ENCODE peak calls at places on chromosome 11, in ten cellular contexts. O, K, C, P, Y, V, Q, N, X and D are unnamed samples. For H3K4me1, the result is how much of the 10 kb centered on the place peaks cover.

GRCh38 chr11:112610996-112611795 is 350.0 kb upstream of the NCAM1 start:
- DNase-seq in Y (no peak), K (no peak), O (no peak), P (no peak), N (no peak), V (no peak), X (no peak), C (no peak), Q (no peak), D (no peak)

GRCh38 chr11:70721006-70721405 is 322.7 kb downstream of the CTTN start:
- DNase-seq in C (no peak), Y (no peak), Q (no peak), N (no peak), O (no peak), K (no peak), P (no peak), V (no peak), X (no peak), D (no peak)

GRCh38 chr11:71245601-71246391 is 6.6 kb downstream of the SHANK2 start:
- DNase-seq in K (no peak), Q (peak), N (no peak), P (no peak), C (peak), Y (no peak), O (no peak), X (no peak), V (no peak), D (no peak)

GRCh38 chr11:78884761-78885160 is 310.1 kb upstream of the NARS2 start:
- DNase-seq in N (no peak), C (no peak), V (no peak), Q (no peak), X (no peak), Y (no peak), P (no peak), O (no peak), K (no peak), D (no peak)

GRCh38 chr11:47272706-47273105 is 2.8 kb downstream of the MADD start:
- DNase-seq in V (peak), Q (no peak), C (no peak), X (no peak), K (no peak), N (no peak), P (no peak), Y (no peak), O (peak), D (peak)

GRCh38 chr11:73142128-73142377 is at the start of gene FCHSD2:
- DNase-seq in V (no peak), K (no peak), P (no peak), O (no peak), Y (no peak), C (no peak), X (no peak), N (no peak), Q (peak), D (no peak)

GRCh38 chr11:33448461-33449130 is 191.4 kb downstream of the HIPK3 start:
- DNase-seq in C (no peak), K (no peak), Y (no peak), O (peak), V (no peak), X (no peak), N (no peak), P (no peak), Q (no peak), D (no peak)

GRCh38 chr11:5317301-5317700 is 6.8 kb downstream of the OR51B2 start:
- DNase-seq in Y (no peak), N (no peak), X (no peak), C (no peak), Q (no peak), V (no peak), P (no peak), K (no peak), O (no peak), D (no peak)

GRCh38 chr11:122523841-122524531 is 131.5 kb upstream of the UBASH3B start:
- DNase-seq in K (no peak), Y (no peak), P (no peak), O (no peak), C (no peak), V (peak), X (peak), Q (no peak), N (peak), D (peak)

GRCh38 chr11:44861829-44862545 is 88.7 kb downstream of the TP53I11 start:
- DNase-seq in V (peak), O (peak), Y (peak), N (peak), K (peak), X (peak), P (peak), Q (no peak), C (peak), D (peak)

GRCh38 chr11:78542007-78542406 is 32.7 kb downstream of the NARS2 start:
- DNase-seq in V (no peak), O (peak), Q (no peak), C (no peak), Y (no peak), P (no peak), X (no peak), K (no peak), N (no peak), D (no peak)

GRCh38 chr11:64019106-64020031 is 16.4 kb upstream of the FLRT1 start:
- DNase-seq in P (no peak), V (no peak), C (no peak), Q (no peak), Y (no peak), K (no peak), X (no peak), N (no peak), O (no peak), D (no peak)

GRCh38 chr11:9091044-9091936 is at the start of gene SCUBE2:
- DNase-seq in N (no peak), Q (no peak), Y (no peak), O (no peak), P (no peak), K (no peak), V (peak), X (peak), C (no peak), D (no peak)

GRCh38 chr11:43944761-43945311 is 2.4 kb downstream of the C11orf96 start:
- DNase-seq in N (peak), P (peak), O (peak), X (peak), V (peak), K (peak), C (peak), Y (no peak), Q (peak), D (peak)

GRCh38 chr11:116879789-116880402 is 42.5 kb upstream of the APOA1 start:
- DNase-seq in V (peak), C (no peak), Y (peak), X (peak), K (no peak), Q (no peak), N (no peak), O (peak), P (no peak), D (no peak)

GRCh38 chr11:1152316-1153104 is 5.2 kb upstream of the MUC5AC start:
- DNase-seq in P (no peak), Q (peak), X (no peak), K (peak), N (no peak), C (peak), Y (no peak), O (peak), V (no peak), D (no peak)

GRCh38 chr11:87290304-87290922 is 252.7 kb downstream of the TMEM135 start:
- DNase-seq in P (no peak), X (peak), Q (no peak), C (no peak), N (no peak), O (peak), V (peak), Y (peak), K (no peak), D (no peak)

GRCh38 chr11:12075822-12076821 is 34.3 kb upstream of the MICAL2 start:
- DNase-seq in C (no peak), Q (peak), K (peak), X (no peak), N (peak), V (no peak), P (no peak), O (peak), Y (no peak), D (no peak)

GRCh38 chr11:86869966-86870570 is 69.7 kb downstream of the PRSS23 start:
- DNase-seq in P (no peak), K (peak), N (no peak), Q (peak), X (peak), V (peak), O (peak), C (no peak), Y (peak), D (peak)

GRCh38 chr11:82577246-82577645 is 156.4 kb downstream of the FAM181B start:
- DNase-seq in Y (no peak), P (no peak), O (no peak), N (no peak), Q (no peak), V (no peak), K (no peak), X (no peak), C (no peak), D (no peak)

GRCh38 chr11:80350541-80350940 is 909.7 kb upstream of the TENM4 start:
- DNase-seq in N (no peak), O (no peak), P (no peak), X (no peak), K (no peak), Q (no peak), V (no peak), C (no peak), Y (no peak), D (no peak)

GRCh38 chr11:121464352-121464946 is 11.7 kb upstream of the SORL1-AS1 start:
- DNase-seq in V (peak), P (peak), Y (peak), X (no peak), Q (no peak), C (no peak), O (peak), K (peak), N (peak), D (peak)

GRCh38 chr11:85096939-85097338 is 530.2 kb downstream of the DLG2 start:
- DNase-seq in Y (no peak), O (no peak), Q (no peak), P (no peak), N (no peak), X (no peak), K (no peak), V (no peak), C (no peak), D (no peak)

GRCh38 chr11:14248577-14248976 is 110.4 kb downstream of the RRAS2 start:
- DNase-seq in N (no peak), O (no peak), X (peak), P (no peak), V (peak), Y (no peak), K (no peak), C (no peak), Q (no peak), D (peak)

GRCh38 chr11:5348516-5349194 is 2.7 kb upstream of the OR51B6 start:
- DNase-seq in C (no peak), Y (no peak), N (no peak), Q (no peak), P (no peak), O (no peak), K (no peak), V (no peak), X (no peak), D (no peak)

DNA sequence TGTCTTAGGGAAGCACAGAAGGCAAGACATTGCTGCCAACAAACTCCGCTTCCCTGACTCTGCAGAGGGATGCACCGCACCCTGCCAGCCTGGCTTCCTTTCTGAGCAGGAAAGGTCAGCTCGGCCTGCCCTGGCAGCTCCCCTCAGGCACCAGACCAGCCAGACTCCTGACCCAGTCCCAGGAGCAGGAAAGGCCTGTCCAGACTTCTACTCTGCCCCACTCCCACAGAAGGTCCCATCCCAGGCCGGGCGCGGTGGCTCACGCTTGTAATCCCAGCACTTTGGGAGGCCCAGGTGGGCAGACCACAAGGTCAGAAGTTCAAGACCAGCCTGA is 17.7 kb downstream of the ARRB1 start:
- DNase-seq in Y (no peak), K (no peak), O (no peak), C (no peak), P (no peak), X (no peak), Q (no peak), N (no peak), V (no peak), D (no peak)
- H3K4me1 ChIP-seq in Y (under half), K (under half), O (under half), C (half or more), P (under half), X (under half), Q (under half), N (under half), V (under half), D (half or more)

DNA sequence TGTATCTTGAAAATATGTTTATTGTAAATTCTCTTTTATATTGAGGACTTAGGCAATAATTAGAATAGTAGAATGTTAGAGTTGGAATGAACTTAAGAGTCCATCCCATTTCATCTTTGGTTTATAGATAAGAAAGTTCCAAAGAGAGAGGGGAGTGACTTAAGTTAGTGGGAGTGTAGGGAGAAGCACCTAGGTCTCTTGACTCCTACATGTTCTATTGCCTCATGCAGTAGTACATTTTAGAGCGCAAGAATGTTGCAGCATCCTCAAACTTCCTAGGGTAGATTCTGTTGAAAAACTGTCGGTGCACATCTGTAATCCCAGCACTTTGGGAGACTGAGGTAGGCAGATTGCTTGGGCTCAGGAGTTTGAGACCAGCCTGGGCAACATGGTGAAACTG is 8.7 kb downstream of the RRM1 start:
- DNase-seq in Y (no peak), C (no peak), V (no peak), X (no peak), Q (no peak), N (no peak), P (no peak), K (no peak), O (no peak), D (no peak)
- H3K4me1 ChIP-seq in Y (under half), C (under half), V (under half), X (under half), Q (under half), N (under half), P (under half), K (under half), O (under half), D (under half)

DNA sequence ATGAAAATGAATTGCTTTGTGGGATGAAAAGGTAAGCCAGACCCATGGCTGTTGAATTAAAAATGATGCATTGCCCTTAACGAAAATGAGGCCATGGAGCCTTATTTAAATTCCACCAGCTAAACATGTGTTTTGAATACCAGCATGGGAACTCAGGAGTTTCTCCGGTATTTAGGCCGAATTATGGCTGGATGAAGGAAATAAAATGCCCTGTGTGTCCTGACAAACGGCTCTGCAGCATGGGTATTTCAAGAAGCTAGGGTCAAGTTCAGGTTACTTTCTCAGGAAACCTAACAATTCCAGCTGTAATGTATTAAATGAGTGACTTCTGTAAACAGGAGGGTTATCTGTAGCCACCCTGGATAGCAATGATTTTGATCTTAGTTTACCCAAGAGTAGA is 38.3 kb downstream of the AMOTL1 start:
- DNase-seq in V (no peak), P (no peak), X (no peak), C (no peak), Y (no peak), O (no peak), Q (no peak), N (no peak), K (no peak), D (no peak)
- H3K4me1 ChIP-seq in V (under half), P (under half), X (under half), C (under half), Y (under half), O (under half), Q (under half), N (under half), K (half or more), D (under half)

GRCh38 chr11:114168086-114168448 is 108.6 kb downstream of the ZBTB16 start:
- DNase-seq in P (no peak), O (no peak), V (no peak), X (no peak), K (no peak), Y (no peak), N (no peak), Q (no peak), C (no peak), D (no peak)

GRCh38 chr11:114166897-114167323 is 107.4 kb downstream of the ZBTB16 start:
- DNase-seq in C (no peak), N (no peak), K (no peak), V (no peak), P (no peak), O (peak), X (no peak), Y (no peak), Q (no peak), D (peak)

GRCh38 chr11:114167355-114168085 is 108.0 kb downstream of the ZBTB16 start:
- DNase-seq in O (no peak), K (no peak), Y (no peak), P (no peak), V (no peak), C (no peak), N (no peak), Q (no peak), X (no peak), D (no peak)

GRCh38 chr11:114165326-114166230 is 106.1 kb downstream of the ZBTB16 start:
- DNase-seq in Y (no peak), K (no peak), N (no peak), C (no peak), Q (no peak), X (no peak), O (no peak), V (no peak), P (no peak), D (no peak)

DNA sequence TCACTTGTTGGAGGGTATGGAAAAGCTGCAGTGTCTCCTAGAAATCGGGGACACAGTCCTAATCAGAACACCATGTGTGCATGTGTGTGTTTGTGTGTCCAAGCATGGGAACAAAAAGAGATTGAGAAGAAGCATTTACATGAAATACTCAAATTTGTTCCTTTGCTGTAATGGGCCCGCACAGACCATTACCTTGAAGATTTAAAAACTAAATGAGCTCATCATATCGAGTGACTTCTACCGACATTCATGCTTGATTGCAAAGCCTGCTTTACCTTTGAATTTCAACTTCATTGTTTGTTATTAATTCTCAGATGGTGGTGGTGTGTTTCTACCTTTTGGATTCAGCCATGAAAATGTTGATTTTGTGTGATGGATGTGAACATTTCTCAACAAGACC is 106.9 kb downstream of the ZBTB16 start:
- DNase-seq in Q (no peak), Y (no peak), N (no peak), V (no peak), X (no peak), O (no peak), C (no peak), K (no peak), P (no peak), D (no peak)
- H3K4me1 ChIP-seq in Q (under half), Y (under half), N (half or more), V (under half), X (half or more), O (under half), C (half or more), K (half or more), P (half or more), D (half or more)

GRCh38 chr11:119506436-119506835 is 83.5 kb upstream of the THY1 start:
- DNase-seq in O (no peak), Y (no peak), X (no peak), P (no peak), V (no peak), N (no peak), Q (no peak), C (no peak), K (no peak), D (no peak)

GRCh38 chr11:119504366-119504765 is 81.4 kb upstream of the THY1 start:
- DNase-seq in Y (no peak), X (no peak), V (no peak), P (no peak), N (no peak), O (no peak), K (no peak), Q (no peak), C (no peak), D (no peak)

GRCh38 chr11:119501777-119502405 is 78.9 kb upstream of the THY1 start:
- DNase-seq in X (peak), Q (no peak), N (no peak), P (no peak), C (no peak), V (no peak), Y (no peak), O (no peak), K (no peak), D (no peak)

GRCh38 chr11:119509277-119509841 is 86.4 kb upstream of the THY1 start:
- DNase-seq in K (no peak), P (no peak), Q (no peak), V (no peak), C (no peak), X (no peak), Y (no peak), N (no peak), O (peak), D (no peak)

GRCh38 chr11:119505861-119506260 is 82.9 kb upstream of the THY1 start:
- DNase-seq in Q (no peak), V (no peak), K (no peak), N (no peak), O (peak), Y (no peak), C (no peak), P (no peak), X (no peak), D (peak)
- H3K4me1 ChIP-seq in Q (under half), V (under half), K (under half), N (under half), O (under half), Y (under half), C (under half), P (under half), X (under half), D (under half)

DNA sequence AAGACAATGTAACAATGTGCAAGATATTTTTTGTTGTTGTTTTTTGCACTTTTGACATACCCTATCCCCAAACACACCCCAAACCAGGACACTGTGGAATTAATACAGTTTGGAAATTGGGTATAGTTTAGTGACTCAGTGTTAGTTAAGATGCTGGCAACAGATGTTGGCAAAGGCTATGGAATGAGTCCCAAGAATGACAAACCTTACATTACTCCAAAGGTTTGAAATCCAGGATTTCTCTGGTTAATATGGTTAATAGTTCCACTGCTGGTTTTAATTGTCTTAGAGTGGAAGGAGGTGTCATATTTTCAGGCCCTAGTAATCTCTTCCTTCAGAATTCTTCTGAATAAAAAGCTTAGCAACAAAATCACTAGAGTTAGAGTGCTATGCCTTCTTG is 805 bp downstream of the LPXN start:
- DNase-seq in O (peak), V (no peak), Y (no peak), X (no peak), C (no peak), K (no peak), P (no peak), N (no peak), Q (no peak), D (no peak)
- H3K4me1 ChIP-seq in O (under half), V (under half), Y (under half), X (under half), C (half or more), K (under half), P (half or more), N (under half), Q (under half), D (under half)

GRCh38 chr11:65572356-65573043 is at the start of gene FAM89B:
- DNase-seq in K (peak), P (peak), N (peak), V (peak), X (peak), C (peak), Y (no peak), O (peak), Q (peak), D (peak)
- H3K4me1 ChIP-seq in K (half or more), P (half or more), N (half or more), V (under half), X (under half), C (half or more), Y (half or more), O (under half), Q (under half), D (half or more)

DNA sequence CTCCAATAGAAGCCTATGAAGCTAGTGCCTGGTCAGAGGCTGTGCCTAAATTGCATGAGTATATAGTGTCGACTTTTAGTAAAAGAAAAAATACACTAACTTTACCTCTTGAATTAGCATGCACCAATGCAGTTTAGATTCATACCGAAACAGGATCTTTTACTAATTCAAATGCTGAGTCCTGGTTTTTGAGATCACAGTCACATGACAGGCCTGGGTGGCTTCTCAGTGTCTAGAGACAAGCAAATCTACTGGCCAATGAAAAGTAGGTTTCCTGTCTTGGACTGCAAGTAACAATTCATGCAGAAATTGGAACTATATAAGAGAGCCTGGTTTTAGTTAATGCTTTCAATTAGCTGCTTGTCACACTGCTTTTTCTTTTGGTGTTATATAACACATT is 7.2 kb downstream of the ARHGEF12 start:
- DNase-seq in Y (no peak), K (no peak), O (no peak), P (no peak), Q (no peak), N (no peak), V (no peak), C (no peak), X (no peak), D (no peak)
- H3K4me1 ChIP-seq in Y (half or more), K (half or more), O (under half), P (under half), Q (under half), N (under half), V (half or more), C (under half), X (under half), D (half or more)